ENCODE peak calls at places on chromosomes 6 and 20, in four cellular contexts. H, O, R and V are unnamed samples.

GRCh38 chr20:47111576-47111975 is 216.9 kb downstream of the EYA2 start:
- ATAC-seq in H (no peak), O (no peak), R (no peak), V (no peak)

GRCh38 chr6:36788768-36789167 is 50.5 kb downstream of the CPNE5 start:
- ATAC-seq in H (no peak), R (no peak), O (no peak), V (no peak)

GRCh38 chr20:10855031-10855430 is 181.2 kb upstream of the JAG1 start:
- ATAC-seq in R (no peak), H (no peak), O (no peak), V (no peak)

GRCh38 chr6:39698789-39699188 is 26.4 kb downstream of the KIF6 start:
- ATAC-seq in O (no peak), H (no peak), R (no peak), V (no peak)

GRCh38 chr20:57422254-57422653 is 31.1 kb downstream of the RBM38 start:
- ATAC-seq in H (no peak), R (no peak), O (no peak), V (no peak)

GRCh38 chr6:126432564-126432963 is 92.6 kb downstream of the CENPW start:
- ATAC-seq in O (no peak), R (no peak), H (no peak), V (no peak)

GRCh38 chr20:63043348-63044203 is 36.8 kb upstream of the BHLHE23 start:
- ATAC-seq in O (peak), H (no peak), R (no peak), V (no peak)

GRCh38 chr6:30500421-30501069 is 11.2 kb downstream of the HLA-E start:
- ATAC-seq in R (peak), O (peak), H (no peak), V (peak)

GRCh38 chr20:62507991-62508640 is 32.3 kb upstream of the GATA5 start:
- ATAC-seq in O (no peak), R (peak), H (peak), V (no peak)

GRCh38 chr6:105301072-105301503 is 101.8 kb downstream of the PREP start:
- ATAC-seq in H (no peak), R (no peak), O (no peak), V (no peak)

GRCh38 chr6:135675862-135676261 is 175.6 kb upstream of the PDE7B start:
- ATAC-seq in R (peak), O (peak), H (peak), V (no peak)

GRCh38 chr6:44730771-44731391 is 343.4 kb downstream of the CDC5L start:
- ATAC-seq in H (peak), R (no peak), O (no peak), V (no peak)

GRCh38 chr6:28727559-28728211 is 196.1 kb downstream of the TRIM27 start:
- ATAC-seq in O (peak), R (peak), H (no peak), V (no peak)
- H3K4me3 ChIP-seq in O (no peak), R (peak), H (peak), V (no peak)

DNA sequence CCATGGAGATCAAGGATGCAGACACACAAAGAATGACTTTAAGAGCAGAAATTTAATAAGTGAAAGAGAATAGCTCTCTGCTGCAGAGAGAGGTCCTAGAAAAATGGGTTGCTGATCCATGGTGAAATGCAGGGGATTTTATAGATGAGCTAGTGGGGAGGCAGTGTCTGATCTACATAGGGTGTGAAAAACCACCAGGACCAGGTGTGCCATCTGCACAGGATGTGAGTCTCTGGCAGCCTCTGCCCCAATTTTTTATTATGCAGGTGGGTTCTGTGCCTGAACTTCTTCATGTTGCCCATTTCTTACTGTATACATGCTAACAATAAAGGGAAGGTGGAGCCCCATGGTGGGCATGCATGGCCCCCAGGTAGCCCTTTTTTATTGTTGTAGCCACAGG is 19.9 kb upstream of the NANP start:
- ATAC-seq in O (no peak), H (no peak), R (no peak), V (no peak)
- TF ChIP-seq EP300 in O (no peak), H (no peak), R (no peak), V (no peak)

DNA sequence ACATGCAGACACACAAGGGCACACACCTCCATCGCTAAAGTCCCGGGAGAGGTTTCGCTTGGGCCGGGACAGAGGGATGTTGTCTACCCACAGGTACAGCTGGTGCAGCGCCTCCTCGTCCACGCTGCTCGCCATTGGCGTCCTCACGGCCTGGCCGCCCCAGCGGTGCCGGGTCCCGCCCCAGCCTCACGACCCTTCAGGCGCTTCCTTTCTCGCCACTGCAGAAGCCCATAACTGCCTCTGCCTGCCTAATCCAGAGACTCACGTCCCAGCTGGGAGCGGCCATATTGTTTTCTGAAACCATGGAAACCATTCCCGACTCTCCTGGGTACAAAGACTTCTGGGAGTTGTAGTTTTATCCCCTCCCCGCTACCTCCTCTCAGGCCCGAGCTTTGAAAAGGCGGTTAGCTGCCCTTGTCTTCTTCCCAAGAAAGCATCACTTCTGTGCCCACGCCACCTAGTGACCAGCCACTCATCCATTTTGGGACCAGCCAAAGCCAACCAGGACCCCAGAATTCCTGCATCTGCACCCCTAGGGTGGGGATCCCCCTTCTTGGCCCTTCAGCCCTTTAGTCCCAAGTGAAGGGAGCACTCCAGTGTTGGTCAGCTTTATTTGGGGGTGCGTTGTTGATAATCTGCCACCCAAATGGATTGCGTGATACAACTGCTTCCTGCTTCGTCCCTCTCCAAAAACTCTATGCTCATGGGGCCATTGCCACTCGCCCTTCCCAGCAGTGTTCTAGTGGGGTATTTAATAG is at the start of gene SPEF1:
- ATAC-seq in R (peak), O (peak), H (peak), V (peak)
- H3K4me3 ChIP-seq in R (peak), O (peak), H (peak), V (peak)

GRCh38 chr6:157513004-157513603 is 132.1 kb downstream of the ZDHHC14 start:
- ATAC-seq in O (no peak), H (no peak), R (no peak), V (no peak)
- TF ChIP-seq EP300 in O (no peak), H (no peak), R (no peak), V (no peak)

GRCh38 chr20:37356387-37356786 is 10.4 kb downstream of the SRC start:
- ATAC-seq in H (peak), O (peak), R (no peak), V (peak)

GRCh38 chr20:37358366-37359150 is 12.6 kb downstream of the SRC start:
- ATAC-seq in O (no peak), R (no peak), H (no peak), V (peak)

GRCh38 chr20:37355252-37356180 is 9.6 kb downstream of the SRC start:
- ATAC-seq in O (peak), H (no peak), R (no peak), V (no peak)

GRCh38 chr20:37357481-37358365 is 11.8 kb downstream of the SRC start:
- ATAC-seq in H (no peak), O (peak), R (no peak), V (no peak)

DNA sequence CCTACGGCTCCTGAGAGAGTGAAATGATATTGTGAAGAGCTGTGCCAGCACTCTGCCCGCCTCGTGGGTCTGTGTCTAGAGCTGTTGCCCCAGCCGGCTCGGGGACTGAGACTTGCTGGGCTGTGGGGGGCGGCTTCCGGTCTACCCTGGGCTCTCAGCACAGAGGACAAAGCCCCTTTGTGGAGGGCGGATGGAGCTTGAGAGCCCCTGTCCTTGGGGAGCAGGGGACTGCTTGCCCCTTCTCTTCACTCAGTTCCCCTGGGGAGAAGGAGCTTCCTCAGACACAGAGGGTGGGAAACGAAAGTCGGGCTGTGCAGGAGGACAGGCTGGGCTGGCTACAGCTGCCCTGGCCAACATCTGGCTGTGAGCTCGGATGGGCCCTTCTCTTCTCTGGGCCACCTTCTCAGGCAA is 11.0 kb downstream of the SRC start:
- ATAC-seq in H (no peak), O (peak), R (peak), V (no peak)
- H3K4me3 ChIP-seq in H (no peak), O (peak), R (no peak), V (no peak)

GRCh38 chr6:107460074-107460631 is 789 bp upstream of the PDSS2 start:
- ATAC-seq in O (no peak), R (peak), H (peak), V (no peak)

GRCh38 chr6:107458687-107459282 is 579 bp downstream of the PDSS2 start:
- ATAC-seq in H (peak), R (peak), O (peak), V (peak)

DNA sequence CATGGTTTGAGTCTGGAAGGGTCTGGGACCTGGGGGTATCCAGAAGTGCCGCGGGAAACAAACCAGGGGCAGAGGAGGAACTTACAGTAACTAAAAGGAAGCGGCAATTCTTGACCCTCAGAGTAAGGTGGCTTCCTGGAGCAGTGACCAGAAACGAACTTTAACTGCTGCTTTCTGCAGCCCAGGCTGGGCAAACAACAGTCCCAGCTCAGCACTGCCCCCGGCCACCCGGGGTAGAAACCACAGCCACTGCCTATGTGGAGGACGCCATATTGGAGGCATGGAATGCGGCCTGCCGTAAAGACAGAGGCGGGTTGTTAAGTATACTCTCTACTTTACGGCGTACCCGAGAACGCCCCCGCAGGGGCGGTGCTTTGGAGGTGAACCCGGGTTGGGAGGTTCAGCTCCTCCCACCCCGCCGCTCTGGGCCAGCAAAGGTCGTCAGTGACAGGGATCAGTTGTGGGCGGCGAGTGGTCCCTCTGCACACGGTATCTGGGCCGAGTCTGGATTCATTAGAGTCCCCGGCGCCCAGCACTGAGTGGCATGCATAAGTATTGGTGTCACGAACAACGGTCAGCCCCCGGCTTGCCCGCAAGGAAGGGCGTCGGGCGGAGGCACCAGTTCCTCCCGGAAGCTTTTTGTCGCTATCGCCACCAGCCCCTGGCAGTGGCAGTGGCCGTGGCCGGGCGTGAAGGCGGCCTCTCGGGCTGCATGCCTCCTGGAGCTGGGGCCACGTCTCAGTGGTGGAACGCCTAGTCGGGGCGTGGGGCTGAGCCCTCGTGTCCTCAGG is at the start of gene PDSS2:
- ATAC-seq in O (peak), R (peak), H (peak), V (peak)
- TF ChIP-seq EP300 in O (no peak), R (peak), H (no peak), V (no peak)

GRCh38 chr6:157198425-157199279 is 124.7 kb downstream of the TMEM242 start:
- ATAC-seq in H (no peak), R (no peak), O (no peak), V (peak)
- H3K4me3 ChIP-seq in H (no peak), R (no peak), O (no peak), V (no peak)